ENCODE peak calls at places on chromosomes 5 and 9, in five cellular contexts. T, R, N, C and D are unnamed samples.

GRCh38 chr9:20606637-20607036 is 15.7 kb downstream of the MLLT3 start:
- DNase-seq in N (peak; percentile 34), R (no peak), T (no peak), C (peak; percentile 35), D (no peak)

GRCh38 chr5:119527346-119527745 is 75.0 kb downstream of the HSD17B4 start:
- DNase-seq in R (no peak), T (no peak), C (no peak), N (no peak), D (no peak)

GRCh38 chr9:76441551-76442322 is 17.2 kb upstream of the GCNT1 start:
- DNase-seq in T (no peak), C (no peak), N (no peak), R (no peak), D (peak; percentile 40)

GRCh38 chr5:51882647-51883046 is 499.4 kb downstream of the ISL1 start:
- DNase-seq in R (no peak), C (no peak), N (no peak), T (no peak), D (no peak)

GRCh38 chr9:107928701-107929371 is 439.3 kb upstream of the KLF4 start:
- DNase-seq in R (no peak), T (no peak), N (no peak), C (no peak), D (no peak)

GRCh38 chr9:96014078-96014477 is 138.6 kb downstream of the ERCC6L2 start:
- DNase-seq in C (no peak), R (no peak), T (no peak), N (no peak), D (no peak)

GRCh38 chr5:172311605-172312004 is 28.0 kb upstream of the UBTD2 start:
- DNase-seq in R (no peak), N (no peak), T (no peak), C (no peak), D (no peak)

GRCh38 chr5:64532212-64532611 is 26.4 kb downstream of the RGS7BP start:
- DNase-seq in R (no peak), N (no peak), C (no peak), T (no peak), D (no peak)

GRCh38 chr5:80186634-80187033 is 69.2 kb downstream of the SERINC5 start:
- DNase-seq in N (no peak), C (no peak), R (no peak), T (no peak), D (no peak)

GRCh38 chr5:52920929-52921328 is 68.2 kb upstream of the ITGA2 start:
- DNase-seq in R (no peak), C (no peak), T (no peak), N (no peak), D (no peak)

GRCh38 chr5:143955140-143955539 is 143.2 kb downstream of the HMHB1 start:
- DNase-seq in R (no peak), N (no peak), T (no peak), C (peak; percentile 34), D (no peak)

GRCh38 chr5:75214409-75214808 is 22.3 kb downstream of the ANKRD31 start:
- DNase-seq in N (no peak), R (no peak), T (no peak), C (no peak), D (no peak)

GRCh38 chr5:34656001-34656699 is at the start of gene RAI14:
- DNase-seq in N (peak; percentile 84), R (peak; percentile 41), C (peak; percentile 82), T (peak; percentile 80), D (peak; percentile 53)

GRCh38 chr9:116468369-116468768 is 218.7 kb upstream of the TRIM32 start:
- DNase-seq in R (no peak), T (no peak), N (no peak), C (no peak), D (no peak)

GRCh38 chr9:3828495-3828894 is 302.7 kb upstream of the RFX3 start:
- DNase-seq in C (no peak), N (no peak), T (no peak), R (no peak), D (no peak)

GRCh38 chr5:51386916-51387853 is 3.9 kb downstream of the ISL1 start:
- DNase-seq in C (no peak), T (no peak), R (no peak), N (no peak), D (no peak)

GRCh38 chr5:109006129-109006528 is 258.4 kb downstream of the FER start:
- DNase-seq in T (no peak), C (no peak), R (no peak), N (no peak), D (no peak)

GRCh38 chr5:107284822-107285510 is 385.8 kb downstream of the EFNA5 start:
- DNase-seq in T (no peak), R (no peak), C (no peak), N (no peak), D (no peak)

GRCh38 chr5:32522429-32523143 is 62.8 kb upstream of the SUB1 start:
- DNase-seq in N (no peak), R (no peak), T (no peak), C (peak; percentile 52), D (peak; percentile 32)

GRCh38 chr9:13719410-13719809 is 439.9 kb upstream of the MPDZ start:
- DNase-seq in R (no peak), T (no peak), N (no peak), C (no peak), D (no peak)

GRCh38 chr5:83265318-83265717 is 188.0 kb downstream of the XRCC4 start:
- DNase-seq in R (peak; percentile 33), N (no peak), C (no peak), T (no peak), D (no peak)

GRCh38 chr5:151107084-151107483 is 26.2 kb upstream of the TNIP1 start:
- DNase-seq in N (no peak), R (no peak), T (no peak), C (no peak), D (no peak)

GRCh38 chr5:151107738-151108520 is 27.1 kb upstream of the TNIP1 start:
- DNase-seq in R (no peak), C (peak; percentile 81), N (no peak), T (peak; percentile 75), D (no peak)

GRCh38 chr5:151110122-151110681 is 29.4 kb upstream of the TNIP1 start:
- DNase-seq in N (no peak), C (peak; percentile 57), R (no peak), T (no peak), D (no peak)

GRCh38 chr5:151106509-151106908 is 25.7 kb upstream of the TNIP1 start:
- DNase-seq in R (no peak), C (no peak), N (no peak), T (no peak), D (no peak)

GRCh38 chr5:151108566-151108965 is 27.7 kb upstream of the TNIP1 start:
- DNase-seq in C (no peak), N (no peak), R (no peak), T (no peak), D (no peak)
- TF ChIP-seq POLR2A in C (no peak), N (no peak), R (no peak), T (no peak), D (no peak)

GRCh38 chr5:176415240-176416122 is 858 bp downstream of the CLTB start:
- DNase-seq in N (no peak), T (peak; percentile 74), C (peak; percentile 57), R (no peak), D (peak; percentile 47)

GRCh38 chr5:176416123-176416924 is at the start of gene CLTB:
- DNase-seq in R (peak; percentile 74), C (peak; percentile 94), N (peak; percentile 95), T (peak; percentile 88), D (peak; percentile 97)

GRCh38 chr5:176418251-176418650 is 1.9 kb upstream of the CLTB start:
- DNase-seq in T (no peak), N (no peak), R (peak; percentile 84), C (no peak), D (no peak)

GRCh38 chr5:176414704-176415103 is 1.6 kb downstream of the CLTB start:
- DNase-seq in C (no peak), T (no peak), R (no peak), N (no peak), D (no peak)

DNA sequence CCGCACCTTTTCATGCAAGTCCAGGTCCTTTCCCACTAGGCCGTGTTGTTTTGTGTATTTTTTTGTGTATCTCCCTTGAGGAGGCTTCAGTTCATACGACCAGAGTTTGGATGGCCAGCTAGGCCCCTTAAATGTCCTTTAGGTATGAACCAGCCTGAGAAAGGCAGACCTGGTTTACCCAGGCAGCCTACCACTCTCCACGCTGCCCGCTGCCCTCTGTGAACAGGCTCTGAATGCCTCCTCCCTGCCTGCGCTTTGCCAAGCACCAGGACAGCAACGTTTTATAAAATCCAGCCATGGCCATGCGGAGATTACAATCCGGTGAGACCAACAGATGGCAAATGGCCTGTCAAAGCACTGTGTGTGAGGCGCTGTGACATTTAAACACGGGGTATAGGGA is 626 bp upstream of the CLTB start:
- DNase-seq in T (no peak), R (no peak), N (no peak), C (no peak), D (peak; percentile 79)
- H3K4me3 ChIP-seq in T (no peak overlapping the region), R (peak overlapping the region; percentile 49), N (peak overlapping the region; percentile 100), C (peak overlapping the region; percentile 69), D (no peak overlapping the region)

DNA sequence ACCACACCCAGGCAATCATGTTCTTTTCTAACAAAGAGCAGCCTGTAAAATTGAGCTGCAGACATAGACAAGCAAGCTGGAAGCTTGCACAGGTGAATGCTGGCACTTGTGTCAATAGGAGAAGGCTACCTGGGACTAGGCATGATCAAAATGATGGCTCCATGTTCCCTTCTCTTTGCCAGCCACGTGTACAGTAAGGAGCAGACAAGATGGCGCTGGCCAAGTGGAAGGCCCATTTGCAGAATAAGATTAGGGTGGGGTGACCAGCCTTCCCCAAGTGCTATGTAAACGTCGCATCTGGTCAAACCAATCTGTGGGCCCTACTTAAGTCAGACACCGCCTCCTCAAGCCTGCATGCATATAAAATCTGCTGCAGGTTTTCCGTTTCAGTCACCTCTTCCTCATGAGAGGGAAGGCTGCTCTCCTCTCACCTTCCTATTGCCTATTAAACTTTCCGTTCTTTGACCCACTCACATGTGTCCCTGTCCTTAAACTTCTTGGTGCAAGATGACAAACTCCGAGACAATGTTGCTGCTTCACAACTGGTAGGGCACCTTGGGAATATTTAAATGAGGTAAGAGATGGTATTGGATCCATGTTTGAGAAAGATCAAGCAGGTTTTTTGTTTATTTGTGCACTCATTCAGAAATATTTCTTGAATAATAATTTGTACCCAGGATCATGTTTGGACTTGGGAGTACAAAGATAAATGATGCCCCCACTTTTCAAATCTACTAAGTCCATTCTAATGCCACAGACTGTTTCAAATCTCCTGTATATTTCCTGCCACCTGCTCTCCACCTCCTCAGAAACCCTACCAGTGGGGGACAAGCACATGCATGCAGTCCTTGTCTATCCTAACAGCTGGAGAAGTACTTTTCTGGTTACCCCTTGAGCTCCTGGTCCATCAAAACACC is 30.7 kb upstream of the TGFBR1 start:
- DNase-seq in T (no peak), N (no peak), R (no peak), C (no peak), D (no peak)
- TF ChIP-seq POLR2A in T (no peak), N (no peak), R (no peak), C (no peak), D (no peak)

DNA sequence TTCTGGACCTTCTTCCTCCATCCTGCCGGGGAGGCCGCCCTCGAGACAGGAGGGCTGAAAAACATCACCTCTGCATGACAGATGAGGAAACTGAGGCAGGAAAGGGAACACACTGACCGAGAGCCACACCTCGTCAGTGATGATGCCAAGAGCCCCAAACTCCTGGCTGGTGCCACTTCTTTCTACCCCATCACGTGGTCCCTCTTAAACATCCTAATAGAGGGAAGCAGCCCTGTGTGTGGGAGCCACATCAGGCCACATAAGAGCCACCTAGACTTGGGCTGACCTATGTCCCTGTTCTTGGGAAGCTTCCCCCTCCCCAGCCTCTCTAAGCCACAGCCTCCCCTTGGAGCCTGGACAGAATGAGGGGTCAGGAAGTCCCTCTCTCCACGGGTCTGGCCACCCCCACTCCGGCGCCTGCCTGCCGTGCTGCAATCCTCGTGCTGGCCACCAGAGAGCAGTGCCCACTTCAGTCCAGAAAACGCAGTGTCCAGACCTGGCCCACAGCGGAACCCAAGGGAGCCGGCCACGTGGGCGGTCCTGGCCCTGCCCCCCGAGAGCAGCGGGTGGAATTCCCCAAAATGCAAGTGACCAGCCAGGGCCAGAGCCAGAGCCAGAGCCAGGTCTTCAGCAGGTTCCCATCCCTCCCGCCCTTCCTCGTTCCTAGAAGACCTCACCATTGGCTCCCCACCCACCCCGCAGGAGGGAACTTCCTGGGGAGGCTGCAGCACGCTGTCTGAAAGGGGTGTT is 54.7 kb upstream of the SARDH start:
- DNase-seq in T (peak; percentile 75), R (peak; percentile 27), C (peak; percentile 81), N (peak; percentile 85), D (peak; percentile 94)
- H3K4me3 ChIP-seq in T (no peak overlapping the region), R (no peak overlapping the region), C (peak overlapping the region; percentile 22), N (no peak overlapping the region), D (no peak overlapping the region)